ENCODE peak calls at places on chromosome 3, in five cellular contexts. One of them, this sample, is unnamed.

GRCh38 chr3:126938520-126939346 is 44.2 kb upstream of the PLXNA1 start:
- DNase-seq in DMS79: no peak
- DNase-seq in A172: no peak
- DNase-seq in AML-193: no peak
- DNase-seq in GM13976: no peak
- DNase-seq in this sample: no peak

GRCh38 chr3:11562277-11562881 is 81.3 kb downstream of the VGLL4 start:
- DNase-seq in DMS79: no peak
- DNase-seq in A172: no peak
- DNase-seq in AML-193: no peak
- DNase-seq in GM13976: no peak
- DNase-seq in this sample: no peak

GRCh38 chr3:73150369-73150768 is 88.9 kb downstream of the EBLN2 start:
- DNase-seq in DMS79: no peak
- DNase-seq in A172: no peak
- DNase-seq in AML-193: no peak
- DNase-seq in GM13976: no peak
- DNase-seq in this sample: no peak

GRCh38 chr3:12436514-12437222 is 47.6 kb upstream of the TSEN2 start:
- DNase-seq in DMS79: no peak
- DNase-seq in A172: peak; percentile 58
- DNase-seq in AML-193: no peak
- DNase-seq in GM13976: no peak
- DNase-seq in this sample: no peak

GRCh38 chr3:13851091-13851849 is 28.6 kb downstream of the WNT7A start:
- DNase-seq in DMS79: no peak
- DNase-seq in A172: no peak
- DNase-seq in AML-193: no peak
- DNase-seq in GM13976: no peak
- DNase-seq in this sample: no peak

GRCh38 chr3:58005662-58006061 is 2.6 kb upstream of the FLNB start:
- DNase-seq in DMS79: no peak
- DNase-seq in A172: peak; percentile 58
- DNase-seq in AML-193: no peak
- DNase-seq in GM13976: no peak
- DNase-seq in this sample: no peak

GRCh38 chr3:43856761-43857160 is 166.0 kb downstream of the ABHD5 start:
- DNase-seq in DMS79: no peak
- DNase-seq in A172: no peak
- DNase-seq in AML-193: no peak
- DNase-seq in GM13976: no peak
- DNase-seq in this sample: no peak

GRCh38 chr3:127612966-127613365 is 14.8 kb downstream of the MCM2 start:
- DNase-seq in DMS79: peak; percentile 77
- DNase-seq in A172: no peak
- DNase-seq in AML-193: no peak
- DNase-seq in GM13976: no peak
- DNase-seq in this sample: no peak

GRCh38 chr3:69558912-69559311 is 173.0 kb upstream of the FRMD4B start:
- DNase-seq in DMS79: no peak
- DNase-seq in A172: no peak
- DNase-seq in AML-193: no peak
- DNase-seq in GM13976: no peak
- DNase-seq in this sample: no peak

GRCh38 chr3:30233924-30234666 is 372.3 kb upstream of the TGFBR2 start:
- DNase-seq in DMS79: no peak
- DNase-seq in A172: no peak
- DNase-seq in AML-193: no peak
- DNase-seq in GM13976: no peak
- DNase-seq in this sample: no peak

GRCh38 chr3:52471371-52472238 is 16.2 kb downstream of the NISCH start:
- DNase-seq in DMS79: no peak
- DNase-seq in A172: no peak
- DNase-seq in AML-193: peak; percentile 47
- DNase-seq in GM13976: peak; percentile 76
- DNase-seq in this sample: no peak

GRCh38 chr3:17745301-17745700 is 2.9 kb upstream of the TBC1D5 start:
- DNase-seq in DMS79: no peak
- DNase-seq in A172: no peak
- DNase-seq in AML-193: no peak
- DNase-seq in GM13976: no peak
- DNase-seq in this sample: no peak

GRCh38 chr3:158918451-158918850 is 116.6 kb downstream of the MFSD1 start:
- DNase-seq in DMS79: no peak
- DNase-seq in A172: peak; percentile 12
- DNase-seq in AML-193: no peak
- DNase-seq in GM13976: no peak
- DNase-seq in this sample: no peak

GRCh38 chr3:169923189-169923588 is 11.8 kb downstream of the SAMD7 start:
- DNase-seq in DMS79: peak; percentile 89
- DNase-seq in A172: no peak
- DNase-seq in AML-193: no peak
- DNase-seq in GM13976: no peak
- DNase-seq in this sample: no peak

This sample was measured in NCI-H748 treated with DMSO at 0.1 percent for 48 hours.